ENCODE peak calls at places on chromosomes 12 and 14, in ten cellular contexts. U is esophagus muscularis mucosa; G is AG09309; W is CD8-positive, alpha-beta T cell; C is body of pancreas; L is BJ; R is tibial nerve; O is astrocyte of the cerebellum; J is GM06990; P is lung. E is an unnamed sample.

GRCh38 chr12:119715268-119715620 is 47.3 kb downstream of the PRKAB1 start:
- DNase-seq in U (no peak), G (no peak), W (no peak), C (no peak), L (no peak), R (no peak), O (no peak), J (no peak), P (no peak), E (no peak)

GRCh38 chr14:104715416-104715815 is 8.6 kb upstream of the ADSS1 start:
- DNase-seq in U (no peak), G (no peak), W (no peak), C (no peak), L (no peak), R (no peak), O (no peak), J (no peak), P (no peak), E (no peak)

GRCh38 chr12:6829532-6830220 is 1.5 kb downstream of the P3H3 start:
- DNase-seq in U (no peak), G (no peak), W (no peak), C (peak), L (no peak), R (no peak), O (no peak), J (no peak), P (no peak), E (no peak)

GRCh38 chr14:100856056-100856950 is 30.4 kb downstream of the MEG3 start:
- DNase-seq in U (no peak), G (no peak), W (no peak), C (no peak), L (no peak), R (no peak), O (no peak), J (no peak), P (no peak), E (no peak)

GRCh38 chr14:91654836-91655235 is 77.0 kb downstream of the CATSPERB start:
- DNase-seq in U (no peak), G (no peak), W (no peak), C (no peak), L (no peak), R (no peak), O (no peak), J (no peak), P (no peak), E (no peak)

GRCh38 chr12:68812553-68813241 is 4.7 kb downstream of the MDM2 start:
- DNase-seq in U (no peak), G (no peak), W (no peak), C (no peak), L (no peak), R (no peak), O (no peak), J (no peak), P (no peak), E (no peak)

GRCh38 chr12:89756638-89757321 is 48.1 kb upstream of the ATP2B1 start:
- DNase-seq in U (no peak), G (peak), W (no peak), C (no peak), L (peak), R (peak), O (peak), J (peak), P (no peak), E (no peak)

GRCh38 chr14:99136401-99136800 is 135.6 kb downstream of the BCL11B start:
- DNase-seq in U (peak), G (no peak), W (peak), C (no peak), L (no peak), R (no peak), O (no peak), J (no peak), P (peak), E (no peak)

GRCh38 chr14:59507752-59508103 is 23.4 kb downstream of the JKAMP start:
- DNase-seq in U (no peak), G (no peak), W (no peak), C (no peak), L (no peak), R (no peak), O (no peak), J (no peak), P (no peak), E (no peak)

GRCh38 chr14:90299408-90299807 is 32.3 kb downstream of the NRDE2 start:
- DNase-seq in U (no peak), G (no peak), W (no peak), C (no peak), L (no peak), R (no peak), O (no peak), J (no peak), P (no peak), E (no peak)

GRCh38 chr12:65941388-65941787 is 117.1 kb downstream of the HMGA2 start:
- DNase-seq in U (no peak), G (peak), W (no peak), C (no peak), L (peak), R (no peak), O (peak), J (no peak), P (no peak), E (no peak)

GRCh38 chr12:127245009-127245408 is 1022.0 kb upstream of the TMEM132C start:
- DNase-seq in U (no peak), G (no peak), W (no peak), C (no peak), L (no peak), R (no peak), O (no peak), J (no peak), P (no peak), E (no peak)

GRCh38 chr14:57302883-57303282 is 34.1 kb downstream of the AP5M1 start:
- DNase-seq in U (no peak), G (no peak), W (no peak), C (no peak), L (no peak), R (no peak), O (no peak), J (no peak), P (no peak), E (no peak)
- TF ChIP-seq CTCF in U (no peak), G (no peak), W (no peak), C (no peak), L (no peak), R (no peak), O (no peak), J (no peak), P (no peak), E (no peak)

GRCh38 chr12:25938581-25938980 is 19.9 kb upstream of the RASSF8 start:
- DNase-seq in U (no peak), G (no peak), W (no peak), C (no peak), L (no peak), R (no peak), O (no peak), J (no peak), P (no peak), E (no peak)
- H3K4me3 ChIP-seq in U (no peak), G (no peak), W (no peak), C (no peak), L (no peak), R (no peak), O (no peak), J (no peak), P (no peak), E (no peak)

GRCh38 chr12:700061-700460 is 36.8 kb upstream of the NINJ2 start:
- DNase-seq in U (no peak), G (no peak), W (no peak), C (no peak), L (no peak), R (no peak), O (no peak), J (no peak), P (no peak), E (no peak)
- TF ChIP-seq CTCF in U (no peak), G (no peak), W (no peak), C (no peak), L (no peak), R (no peak), O (no peak), J (no peak), P (no peak), E (no peak)

DNA sequence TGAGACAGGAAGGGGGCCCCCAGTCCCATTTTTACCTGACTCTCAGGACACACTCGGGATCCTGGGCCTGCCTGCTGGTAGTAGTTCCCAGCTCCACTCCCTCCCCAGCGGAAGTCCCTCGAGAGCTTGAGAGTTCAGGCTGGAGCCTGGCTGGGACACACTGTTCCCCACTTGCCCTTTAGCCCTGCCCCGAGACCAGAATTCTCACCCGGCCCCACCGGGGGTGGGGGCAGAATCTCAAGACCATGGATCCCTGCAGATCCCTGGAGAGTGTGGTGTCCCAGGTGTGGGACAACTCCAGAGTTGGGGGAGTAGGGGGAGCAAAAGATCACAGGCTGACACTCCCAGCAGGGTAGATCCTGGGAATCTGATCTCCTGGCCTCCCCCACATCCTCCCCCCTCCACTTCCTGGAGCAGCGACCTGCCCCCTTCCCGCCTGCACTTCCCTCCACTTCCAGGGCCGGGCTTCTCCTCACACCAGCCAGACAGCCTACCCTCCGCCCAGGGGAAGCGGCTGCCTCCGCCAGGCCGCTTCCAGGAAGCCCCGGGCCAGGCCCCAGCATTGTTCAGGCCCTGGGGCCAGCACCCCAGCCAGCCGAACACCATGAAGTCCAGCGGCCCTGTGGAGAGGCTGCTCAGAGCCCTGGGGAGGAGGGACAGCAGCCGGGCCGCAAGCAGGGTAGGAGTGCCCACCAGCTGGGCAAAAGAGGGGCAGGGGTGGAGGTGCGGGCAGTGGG is at the start of gene TNS2:
- DNase-seq in U (peak), G (no peak), W (no peak), C (peak), L (no peak), R (peak), O (no peak), J (no peak), P (peak), E (no peak)
- H3K4me3 ChIP-seq in U (peak), G (peak), W (no peak), C (peak), L (peak), R (peak), O (peak), J (no peak), P (peak), E (peak)

GRCh38 chr12:39003541-39004160 is 98.3 kb upstream of the CPNE8 start:
- DNase-seq in U (no peak), G (no peak), W (no peak), C (no peak), L (no peak), R (no peak), O (no peak), J (no peak), P (no peak), E (no peak)
- TF ChIP-seq CTCF in U (no peak), G (no peak), W (no peak), C (no peak), L (no peak), R (no peak), O (no peak), J (no peak), P (no peak), E (no peak)

DNA sequence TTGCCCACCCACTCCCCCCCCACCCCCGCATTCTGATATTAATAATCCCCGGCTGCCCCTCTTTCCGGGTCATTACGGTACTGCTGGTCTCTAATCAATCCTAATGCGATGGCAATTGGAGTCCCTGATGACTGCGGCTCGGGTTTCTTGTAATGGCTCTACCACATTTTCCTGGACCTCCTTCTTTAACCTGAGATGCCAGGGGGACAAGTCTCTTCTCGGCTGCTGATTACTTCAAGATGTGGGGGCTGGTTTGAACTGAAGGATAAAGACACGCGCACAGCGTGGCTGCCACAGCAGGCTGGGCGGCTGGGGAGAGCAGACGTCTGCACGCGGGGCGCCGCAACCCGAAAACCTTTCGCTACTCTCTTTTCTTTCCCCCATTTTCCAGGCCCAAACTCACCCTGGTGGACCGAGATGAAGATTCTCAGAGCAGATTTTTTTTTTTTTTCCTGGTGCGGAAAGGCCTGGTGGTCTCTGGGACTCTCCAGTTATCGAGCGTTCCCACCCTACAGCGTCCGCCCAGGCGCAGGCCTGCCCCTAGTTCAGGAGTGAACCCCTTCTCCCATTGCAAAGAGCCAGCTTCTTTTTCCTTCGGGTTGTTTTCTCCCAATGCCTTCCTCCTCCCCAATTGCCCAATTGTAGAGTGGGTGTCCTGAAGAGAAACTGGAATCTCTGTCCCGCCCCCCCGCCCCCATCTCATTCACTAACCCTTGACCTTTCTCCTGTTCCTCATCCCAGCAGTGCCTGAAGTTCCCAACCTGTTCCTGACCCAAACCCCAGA is 6.0 kb upstream of the SIX1 start:
- DNase-seq in U (no peak), G (no peak), W (no peak), C (no peak), L (no peak), R (no peak), O (no peak), J (no peak), P (no peak), E (no peak)
- H3K4me3 ChIP-seq in U (no peak), G (no peak), W (no peak), C (no peak), L (no peak), R (no peak), O (no peak), J (no peak), P (no peak), E (no peak)

GRCh38 chr12:120903818-120904773 is at the start of gene SPPL3:
- DNase-seq in U (peak), G (peak), W (peak), C (peak), L (peak), R (peak), O (peak), J (peak), P (peak), E (peak)
- TF ChIP-seq CTCF in U (no peak), G (no peak), W (no peak), C (no peak), L (no peak), R (peak), O (no peak), J (no peak), P (no peak), E (no peak)

GRCh38 chr12:4825139-4825858 is 84.4 kb upstream of the KCNA1 start:
- DNase-seq in U (no peak), G (no peak), W (no peak), C (no peak), L (no peak), R (no peak), O (no peak), J (no peak), P (no peak), E (no peak)
- H3K4me3 ChIP-seq in U (no peak), G (no peak), W (no peak), C (no peak), L (no peak), R (no peak), O (no peak), J (no peak), P (no peak), E (no peak)

E was measured in dorsolateral prefrontal cortex.